ENCODE peak calls at places on chromosome 22, in six cellular contexts. One of them, this sample, is unnamed.

GRCh38 chr22:47027766-47028165 is 265.3 kb downstream of the TBC1D22A start:
- DNase-seq in right atrium auricular region: no peak
- DNase-seq in PC-9: no peak
- DNase-seq in HCT116: no peak
- DNase-seq in IMR-90: no peak
- DNase-seq in vagina: no peak
- DNase-seq in this sample: no peak

GRCh38 chr22:35842954-35843353 is 125.3 kb downstream of the APOL5 start:
- DNase-seq in right atrium auricular region: no peak
- DNase-seq in PC-9: peak
- DNase-seq in HCT116: peak
- DNase-seq in IMR-90: peak
- DNase-seq in vagina: no peak
- DNase-seq in this sample: no peak

GRCh38 chr22:48397531-48398180 is 1430.0 kb downstream of the BRD1 start:
- DNase-seq in right atrium auricular region: peak
- DNase-seq in PC-9: no peak
- DNase-seq in HCT116: no peak
- DNase-seq in IMR-90: no peak
- DNase-seq in vagina: no peak
- DNase-seq in this sample: no peak

GRCh38 chr22:37661160-37661924 is 2.8 kb downstream of the PDXP start:
- DNase-seq in right atrium auricular region: no peak
- DNase-seq in PC-9: no peak
- DNase-seq in HCT116: no peak
- DNase-seq in IMR-90: peak
- DNase-seq in vagina: no peak
- DNase-seq in this sample: peak

GRCh38 chr22:42300286-42301071 is 30.0 kb upstream of the TCF20 start:
- DNase-seq in right atrium auricular region: no peak
- DNase-seq in PC-9: peak
- DNase-seq in HCT116: no peak
- DNase-seq in IMR-90: no peak
- DNase-seq in vagina: no peak
- DNase-seq in this sample: no peak

GRCh38 chr22:46057762-46058420 is 80.9 kb upstream of the WNT7B start:
- DNase-seq in right atrium auricular region: no peak
- DNase-seq in PC-9: no peak
- DNase-seq in HCT116: no peak
- DNase-seq in IMR-90: no peak
- DNase-seq in vagina: no peak
- DNase-seq in this sample: no peak

GRCh38 chr22:28773461-28773867 is 969 bp downstream of the CCDC117 start:
- DNase-seq in right atrium auricular region: no peak
- DNase-seq in PC-9: no peak
- DNase-seq in HCT116: no peak
- DNase-seq in IMR-90: peak
- DNase-seq in vagina: no peak
- DNase-seq in this sample: no peak

GRCh38 chr22:26139320-26139719 is 29.9 kb upstream of the SEZ6L start:
- DNase-seq in right atrium auricular region: no peak
- DNase-seq in PC-9: no peak
- DNase-seq in HCT116: no peak
- DNase-seq in IMR-90: no peak
- DNase-seq in vagina: no peak
- DNase-seq in this sample: no peak

GRCh38 chr22:50548046-50548912 is 2.6 kb downstream of the KLHDC7B start:
- DNase-seq in right atrium auricular region: no peak
- DNase-seq in PC-9: no peak
- DNase-seq in HCT116: no peak
- DNase-seq in IMR-90: no peak
- DNase-seq in vagina: no peak
- DNase-seq in this sample: no peak

GRCh38 chr22:48323746-48324145 is 1503.9 kb downstream of the BRD1 start:
- DNase-seq in right atrium auricular region: no peak
- DNase-seq in PC-9: no peak
- DNase-seq in HCT116: no peak
- DNase-seq in IMR-90: no peak
- DNase-seq in vagina: no peak
- DNase-seq in this sample: no peak

GRCh38 chr22:37095113-37095512 is 14.4 kb downstream of the TMPRSS6 start:
- DNase-seq in right atrium auricular region: no peak
- DNase-seq in PC-9: no peak
- DNase-seq in HCT116: no peak
- DNase-seq in IMR-90: no peak
- DNase-seq in vagina: no peak
- DNase-seq in this sample: no peak

GRCh38 chr22:43270314-43270908 is 72.8 kb downstream of the SCUBE1 start:
- DNase-seq in right atrium auricular region: no peak
- DNase-seq in PC-9: no peak
- DNase-seq in HCT116: no peak
- DNase-seq in IMR-90: no peak
- DNase-seq in vagina: no peak
- DNase-seq in this sample: no peak

GRCh38 chr22:29457730-29458129 is 19.3 kb downstream of the RFPL1 start:
- DNase-seq in right atrium auricular region: no peak
- DNase-seq in PC-9: no peak
- DNase-seq in HCT116: peak
- DNase-seq in IMR-90: peak
- DNase-seq in vagina: no peak
- DNase-seq in this sample: no peak

GRCh38 chr22:26592368-26593015 is 2.6 kb upstream of the TPST2 start:
- DNase-seq in right atrium auricular region: no peak
- DNase-seq in PC-9: no peak
- DNase-seq in HCT116: no peak
- DNase-seq in IMR-90: no peak
- DNase-seq in vagina: no peak
- DNase-seq in this sample: no peak

GRCh38 chr22:36339171-36340065 is 48.3 kb downstream of the MYH9 start:
- DNase-seq in right atrium auricular region: no peak
- DNase-seq in PC-9: no peak
- DNase-seq in HCT116: no peak
- DNase-seq in IMR-90: peak
- DNase-seq in vagina: no peak
- DNase-seq in this sample: no peak

GRCh38 chr22:20985720-20986119 is 3.6 kb downstream of the LZTR1 start:
- DNase-seq in right atrium auricular region: no peak
- DNase-seq in PC-9: no peak
- DNase-seq in HCT116: no peak
- DNase-seq in IMR-90: no peak
- DNase-seq in vagina: no peak
- DNase-seq in this sample: no peak

GRCh38 chr22:46681010-46681409 is 57.0 kb downstream of the CERK start:
- DNase-seq in right atrium auricular region: no peak
- DNase-seq in PC-9: no peak
- DNase-seq in HCT116: no peak
- DNase-seq in IMR-90: no peak
- DNase-seq in vagina: no peak
- DNase-seq in this sample: no peak

GRCh38 chr22:45884201-45885067 is 92.5 kb downstream of the WNT7B start:
- DNase-seq in right atrium auricular region: no peak
- DNase-seq in PC-9: no peak
- DNase-seq in HCT116: no peak
- DNase-seq in IMR-90: no peak
- DNase-seq in vagina: no peak
- DNase-seq in this sample: no peak

GRCh38 chr22:41822289-41823057 is 10.4 kb upstream of the SREBF2 start:
- DNase-seq in right atrium auricular region: no peak
- DNase-seq in PC-9: no peak
- DNase-seq in HCT116: peak
- DNase-seq in IMR-90: peak
- DNase-seq in vagina: no peak
- DNase-seq in this sample: peak

GRCh38 chr22:49072996-49073645 is 754.6 kb downstream of the BRD1 start:
- DNase-seq in right atrium auricular region: no peak
- DNase-seq in PC-9: no peak
- DNase-seq in HCT116: no peak
- DNase-seq in IMR-90: no peak
- DNase-seq in vagina: no peak
- DNase-seq in this sample: no peak

GRCh38 chr22:28951969-28952521 is 68.7 kb downstream of the ZNRF3 start:
- DNase-seq in right atrium auricular region: no peak
- DNase-seq in PC-9: peak
- DNase-seq in HCT116: no peak
- DNase-seq in IMR-90: peak
- DNase-seq in vagina: no peak
- DNase-seq in this sample: peak

GRCh38 chr22:47316020-47316419 is 553.6 kb downstream of the TBC1D22A start:
- DNase-seq in right atrium auricular region: no peak
- DNase-seq in PC-9: no peak
- DNase-seq in HCT116: no peak
- DNase-seq in IMR-90: no peak
- DNase-seq in vagina: peak
- DNase-seq in this sample: no peak

GRCh38 chr22:19960491-19961200 is 19.0 kb upstream of the TXNRD2 start:
- DNase-seq in right atrium auricular region: no peak
- DNase-seq in PC-9: no peak
- DNase-seq in HCT116: no peak
- DNase-seq in IMR-90: no peak
- DNase-seq in vagina: no peak
- DNase-seq in this sample: no peak

GRCh38 chr22:19958083-19959042 is 16.7 kb upstream of the TXNRD2 start:
- DNase-seq in right atrium auricular region: no peak
- DNase-seq in PC-9: no peak
- DNase-seq in HCT116: no peak
- DNase-seq in IMR-90: peak
- DNase-seq in vagina: no peak
- DNase-seq in this sample: no peak

GRCh38 chr22:19959043-19959586 is 17.5 kb upstream of the TXNRD2 start:
- DNase-seq in right atrium auricular region: peak
- DNase-seq in PC-9: peak
- DNase-seq in HCT116: peak
- DNase-seq in IMR-90: peak
- DNase-seq in vagina: no peak
- DNase-seq in this sample: no peak

GRCh38 chr22:19961201-19961580 is 19.6 kb upstream of the TXNRD2 start:
- DNase-seq in right atrium auricular region: no peak
- DNase-seq in PC-9: no peak
- DNase-seq in HCT116: no peak
- DNase-seq in IMR-90: no peak
- DNase-seq in vagina: no peak
- DNase-seq in this sample: no peak

DNA sequence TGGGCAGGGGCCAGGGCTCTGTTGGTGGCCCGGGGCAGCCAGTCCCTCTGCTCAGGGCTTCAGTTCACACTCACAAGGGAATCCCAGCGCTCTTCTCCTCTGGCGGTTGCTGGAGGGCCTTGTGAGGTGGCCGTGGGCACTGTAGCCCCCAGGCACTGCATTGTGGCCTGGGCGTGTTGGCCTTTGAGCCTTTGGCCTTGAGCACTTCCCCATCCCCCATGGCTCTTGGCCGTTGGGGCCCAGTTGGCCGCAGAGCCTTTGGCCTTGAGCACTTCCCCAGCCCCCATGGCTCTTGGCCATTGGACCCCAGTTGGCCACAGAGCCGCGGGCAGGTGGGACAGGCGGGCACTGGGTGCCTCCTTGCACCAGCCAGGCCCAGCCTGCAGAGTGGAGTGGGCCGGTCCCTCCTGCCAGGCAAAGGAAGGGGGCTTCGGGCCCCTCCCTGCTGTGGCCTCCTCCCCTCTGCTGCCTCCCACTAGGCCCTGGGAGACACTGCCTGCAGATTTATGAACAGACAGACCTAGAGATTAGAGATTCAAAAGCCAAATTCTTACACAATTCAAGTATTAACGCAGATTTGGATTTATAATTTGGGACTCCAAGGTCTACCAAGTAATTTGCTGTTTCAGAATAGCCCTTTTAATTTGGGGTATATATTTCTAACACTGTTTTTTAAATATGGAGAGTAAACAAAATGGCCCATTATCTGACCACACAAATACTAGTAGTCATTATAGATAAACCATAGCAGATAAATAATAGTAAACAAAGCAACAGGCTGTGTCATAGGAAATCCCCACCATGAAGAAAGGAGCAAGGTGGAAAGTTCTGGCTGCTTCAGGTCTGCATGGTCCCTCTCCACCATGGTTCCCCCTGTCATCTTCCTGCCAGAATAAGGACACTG is 18.2 kb upstream of the TXNRD2 start:
- DNase-seq in right atrium auricular region: no peak
- DNase-seq in PC-9: no peak
- DNase-seq in HCT116: no peak
- DNase-seq in IMR-90: no peak
- DNase-seq in vagina: no peak
- DNase-seq in this sample: no peak
- H3K4me3 ChIP-seq in right atrium auricular region: peak
- H3K4me3 ChIP-seq in PC-9: no peak
- H3K4me3 ChIP-seq in HCT116: no peak
- H3K4me3 ChIP-seq in IMR-90: no peak
- H3K4me3 ChIP-seq in vagina: peak
- H3K4me3 ChIP-seq in this sample: no peak

DNA sequence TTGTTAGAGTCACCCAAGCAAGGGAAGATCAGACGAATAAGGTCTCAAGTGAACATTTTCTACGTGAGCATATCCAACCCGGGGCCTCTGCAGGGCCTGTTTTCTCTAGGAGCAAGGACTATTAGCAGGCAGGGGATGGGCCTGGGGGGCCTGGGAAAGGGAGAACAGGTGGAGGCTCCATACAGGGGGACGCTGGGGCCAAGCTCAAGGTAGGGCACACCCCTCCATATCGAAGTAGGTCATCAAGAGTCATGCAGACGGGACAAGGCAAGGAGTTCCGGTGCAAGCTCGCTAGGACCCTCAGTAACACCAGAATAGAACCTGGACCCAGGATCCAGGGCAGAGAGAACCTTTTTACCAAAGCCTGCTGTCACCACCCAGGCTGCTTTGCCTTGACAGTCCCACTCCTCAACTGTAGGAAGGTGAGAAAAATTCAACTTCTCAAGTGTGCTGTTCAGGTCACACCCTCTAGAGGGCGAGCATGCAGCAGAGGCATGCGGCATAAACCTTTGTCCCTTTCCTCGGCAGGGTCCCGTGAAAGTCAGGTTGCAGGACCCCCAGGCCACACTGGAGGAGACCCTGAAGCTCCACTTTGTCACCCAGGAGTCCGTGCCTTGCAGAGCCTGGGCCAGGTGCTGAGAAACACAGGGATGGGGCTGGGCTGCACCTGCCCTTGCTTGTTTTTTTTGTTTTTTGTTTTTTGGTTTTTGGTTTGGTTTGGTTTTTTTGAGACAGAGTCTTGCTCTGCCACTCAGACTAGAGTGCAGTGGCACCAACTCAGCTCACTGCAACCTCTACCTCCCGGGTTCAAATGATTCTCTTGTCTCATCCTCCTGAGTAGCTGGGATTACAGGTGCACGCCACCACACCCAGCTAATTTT is 8.6 kb upstream of the APOBEC3B start:
- DNase-seq in right atrium auricular region: no peak
- DNase-seq in PC-9: peak
- DNase-seq in HCT116: no peak
- DNase-seq in IMR-90: peak
- DNase-seq in vagina: no peak
- DNase-seq in this sample: no peak
- TF ChIP-seq CTCF in right atrium auricular region: peak
- TF ChIP-seq CTCF in PC-9: peak
- TF ChIP-seq CTCF in HCT116: peak
- TF ChIP-seq CTCF in IMR-90: peak
- TF ChIP-seq CTCF in vagina: no peak
- TF ChIP-seq CTCF in this sample: peak

GRCh38 chr22:24146190-24146616 is 35.1 kb upstream of the SUSD2 start:
- DNase-seq in right atrium auricular region: no peak
- DNase-seq in PC-9: peak
- DNase-seq in HCT116: no peak
- DNase-seq in IMR-90: peak
- DNase-seq in vagina: no peak
- DNase-seq in this sample: no peak
- H3K4me3 ChIP-seq in right atrium auricular region: no peak
- H3K4me3 ChIP-seq in PC-9: peak
- H3K4me3 ChIP-seq in HCT116: no peak
- H3K4me3 ChIP-seq in IMR-90: no peak
- H3K4me3 ChIP-seq in vagina: no peak
- H3K4me3 ChIP-seq in this sample: no peak

GRCh38 chr22:30575011-30575671 is 676 bp upstream of the GAL3ST1 start:
- DNase-seq in right atrium auricular region: peak
- DNase-seq in PC-9: no peak
- DNase-seq in HCT116: no peak
- DNase-seq in IMR-90: peak
- DNase-seq in vagina: no peak
- DNase-seq in this sample: no peak
- TF ChIP-seq CTCF in right atrium auricular region: no peak
- TF ChIP-seq CTCF in PC-9: no peak
- TF ChIP-seq CTCF in HCT116: no peak
- TF ChIP-seq CTCF in IMR-90: no peak
- TF ChIP-seq CTCF in vagina: no peak
- TF ChIP-seq CTCF in this sample: peak

This sample was measured in astrocyte of the cerebellum.